ENCODE peak calls at places on chromosomes 7 and 10, in seven cellular contexts. N, L, G, H, A, Y and S are unnamed samples.
A peak's percentile ranks its signal among the peaks of the same experiment; 100 is the strongest.

GRCh38 chr7:12805518-12805928 is 118.1 kb downstream of the ARL4A start:
- DNase-seq in A (no peak), H (no peak), N (no peak), G (no peak), L (no peak), Y (no peak), S (no peak)

GRCh38 chr7:122059516-122059915 is 84.5 kb downstream of the AASS start:
- DNase-seq in L (no peak), A (no peak), G (no peak), H (no peak), N (no peak), Y (no peak), S (no peak)

GRCh38 chr7:40680657-40681056 is 545.9 kb downstream of the SUGCT start:
- DNase-seq in A (peak; percentile 30), N (no peak), L (peak; percentile 22), H (no peak), G (no peak), Y (no peak), S (no peak)

GRCh38 chr10:123165445-123166072 is 11.4 kb downstream of the BUB3 start:
- DNase-seq in N (no peak), G (no peak), Y (no peak), H (no peak), L (no peak), A (peak; percentile 9), S (no peak)

GRCh38 chr10:60208676-60209269 is 180.9 kb downstream of the ANK3 start:
- DNase-seq in G (peak; percentile 49), Y (no peak), N (no peak), H (no peak), L (peak; percentile 59), A (peak; percentile 12), S (no peak)

GRCh38 chr10:103763374-103764202 is 91.8 kb downstream of the SH3PXD2A start:
- DNase-seq in G (peak; percentile 46), A (peak; percentile 20), L (no peak), Y (no peak), N (peak; percentile 49), H (no peak), S (no peak)

GRCh38 chr10:70272925-70273316 is 10.9 kb downstream of the NPFFR1 start:
- DNase-seq in H (no peak), Y (no peak), N (no peak), L (peak; percentile 37), G (peak; percentile 41), A (peak; percentile 11), S (no peak)

GRCh38 chr10:43229208-43230061 is 37.4 kb downstream of the RASGEF1A start:
- DNase-seq in A (no peak), Y (peak; percentile 53), H (peak; percentile 4), L (peak; percentile 41), G (no peak), N (peak; percentile 8), S (no peak)

GRCh38 chr10:24086737-24087136 is 122.2 kb upstream of the KIAA1217 start:
- DNase-seq in Y (no peak), G (no peak), A (no peak), L (no peak), H (no peak), N (no peak), S (no peak)

GRCh38 chr7:17140421-17140820 is 158.0 kb upstream of the AHR start:
- DNase-seq in L (no peak), A (no peak), N (no peak), H (no peak), G (no peak), Y (no peak), S (no peak)

GRCh38 chr7:113209449-113210203 is 91.3 kb upstream of the SMIM30 start:
- DNase-seq in A (no peak), N (no peak), Y (no peak), L (no peak), G (peak; percentile 56), H (no peak), S (no peak)

GRCh38 chr7:117857718-117858117 is 15.5 kb downstream of the CTTNBP2 start:
- DNase-seq in A (no peak), N (no peak), Y (no peak), G (no peak), L (no peak), H (no peak), S (no peak)

GRCh38 chr10:117492504-117492903 is 50.0 kb upstream of the EMX2 start:
- DNase-seq in A (no peak), Y (no peak), L (no peak), H (no peak), N (no peak), G (no peak), S (no peak)

GRCh38 chr7:78280276-78280675 is 481.7 kb downstream of the PHTF2 start:
- DNase-seq in G (peak; percentile 10), Y (no peak), A (no peak), L (no peak), H (no peak), N (no peak), S (no peak)

GRCh38 chr10:104038958-104039752 is 46.5 kb downstream of the COL17A1 start:
- DNase-seq in L (no peak), Y (no peak), A (no peak), G (no peak), N (no peak), H (no peak), S (no peak)

GRCh38 chr7:98878365-98879197 is at the start of gene TRRAP:
- DNase-seq in Y (peak; percentile 80), H (peak; percentile 75), G (peak; percentile 62), N (peak; percentile 74), L (peak; percentile 79), A (peak; percentile 91), S (no peak)
- TF ChIP-seq POLR2A in Y (no peak), H (peak; percentile 32), G (peak; percentile 55), N (peak; percentile 34), L (peak; percentile 34), A (peak; percentile 51), S (peak; percentile 56)

GRCh38 chr10:125520968-125521367 is 162.0 kb downstream of the TEX36 start:
- DNase-seq in A (no peak), L (no peak), N (no peak), G (no peak), H (no peak), Y (no peak), S (no peak)

GRCh38 chr10:125523347-125523746 is 159.6 kb downstream of the TEX36 start:
- DNase-seq in Y (no peak), L (no peak), A (no peak), H (no peak), N (no peak), G (no peak), S (no peak)

DNA sequence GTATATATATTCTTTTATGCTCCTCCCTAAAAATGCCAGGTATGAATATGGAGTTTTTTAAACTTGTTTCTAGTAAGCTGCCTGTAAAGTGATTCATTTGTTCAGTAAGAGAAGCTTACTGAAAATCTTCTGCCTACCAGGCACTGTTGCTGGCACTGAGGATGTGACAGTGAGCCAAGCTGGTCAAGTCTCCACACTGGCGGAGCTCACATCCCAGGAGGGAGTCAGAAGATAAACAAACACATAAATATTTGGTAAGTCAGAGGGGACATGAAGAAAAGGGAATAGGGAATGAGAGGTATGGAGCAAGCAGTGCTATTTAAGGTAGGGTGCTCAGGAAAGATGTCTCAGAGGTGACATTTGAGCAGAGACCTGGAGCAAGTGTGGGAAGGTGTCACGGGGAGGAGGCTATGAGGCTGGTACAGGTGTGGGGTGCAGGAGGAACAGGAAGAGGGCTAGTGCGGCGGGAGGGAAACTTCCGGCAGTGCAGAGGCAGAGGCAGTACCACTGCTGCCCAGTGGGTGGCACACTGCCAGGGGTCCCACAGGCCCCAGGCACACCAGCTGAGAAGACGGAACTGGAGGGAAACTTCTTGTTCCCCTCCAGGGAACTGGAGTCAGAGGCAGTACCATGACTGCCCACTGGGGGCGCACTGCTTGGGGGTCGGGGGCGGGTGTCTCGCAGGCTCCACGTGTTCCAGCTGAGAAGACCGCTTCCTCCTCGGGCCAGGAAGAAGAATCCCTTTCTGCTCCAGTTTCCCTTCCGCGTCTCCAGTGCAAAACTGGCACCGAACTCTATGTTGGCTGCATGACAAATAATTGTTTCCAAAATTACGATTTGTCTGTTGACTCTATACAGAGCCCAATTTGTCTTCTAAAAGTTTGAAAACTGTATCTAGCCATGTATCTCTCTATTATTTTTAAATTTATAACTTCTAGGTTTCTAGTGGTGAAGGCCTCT is 161.0 kb downstream of the TEX36 start:
- DNase-seq in L (peak; percentile 64), A (peak; percentile 62), G (no peak), N (no peak), Y (no peak), H (no peak), S (peak; percentile 96)
- TF ChIP-seq POLR2A in L (no peak), A (no peak), G (no peak), N (no peak), Y (no peak), H (no peak), S (no peak)

DNA sequence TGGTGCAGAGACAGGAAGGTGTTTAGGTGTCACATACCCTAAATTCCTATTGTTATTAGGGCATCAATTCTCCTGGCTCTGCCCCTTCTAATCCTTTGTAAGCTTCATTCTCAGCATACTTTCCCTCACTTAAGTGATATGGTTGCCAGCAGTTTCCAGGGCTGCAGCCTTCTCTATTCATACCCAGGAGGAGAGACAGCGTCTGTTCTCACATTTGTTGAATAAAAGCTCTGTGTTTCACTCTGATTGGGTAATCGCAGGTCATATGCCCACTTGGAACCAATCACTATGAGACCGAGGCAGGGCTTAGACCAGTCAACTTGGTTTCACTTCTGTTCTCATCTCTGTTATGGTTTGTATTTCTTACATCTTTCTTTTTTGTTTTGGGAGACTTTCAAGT is 109.6 kb upstream of the MTPN start:
- DNase-seq in L (peak; percentile 76), G (peak; percentile 85), A (peak; percentile 7), Y (peak; percentile 74), H (peak; percentile 27), N (peak; percentile 86), S (peak; percentile 52)
- TF ChIP-seq POLR2A in L (no peak), G (no peak), A (no peak), Y (no peak), H (no peak), N (no peak), S (no peak)

GRCh38 chr10:119595715-119596515 is 849 bp downstream of the TIAL1 start:
- DNase-seq in H (peak; percentile 54), Y (peak; percentile 70), G (peak; percentile 44), N (peak; percentile 33), A (peak; percentile 75), L (peak; percentile 25), S (no peak)
- TF ChIP-seq POLR2A in H (no peak), Y (no peak), G (peak; percentile 44), N (no peak), A (no peak), L (peak; percentile 31), S (no peak)

GRCh38 chr7:100271716-100272537 is 35.6 kb upstream of the SPDYE3 start:
- DNase-seq in H (peak; percentile 99), A (peak; percentile 97), N (peak; percentile 99), G (peak; percentile 93), Y (peak; percentile 99), L (peak; percentile 97), S (peak; percentile 99)
- TF ChIP-seq POLR2A in H (no peak), A (no peak), N (peak; percentile 58), G (no peak), Y (no peak), L (peak; percentile 45), S (no peak)

GRCh38 chr7:36152756-36153570 is at the start of gene EEPD1:
- DNase-seq in Y (peak; percentile 100), L (peak; percentile 99), A (peak; percentile 100), H (peak; percentile 100), G (peak; percentile 99), N (peak; percentile 100), S (peak; percentile 100)
- TF ChIP-seq POLR2A in Y (peak; percentile 55), L (peak; percentile 63), A (peak; percentile 42), H (peak; percentile 46), G (no peak), N (peak; percentile 92), S (peak; percentile 9)